ENCODE peak calls at places on chromosomes 3 and 15, in nine cellular contexts. One of them, this sample, is unnamed.
A peak's percentile ranks its signal among the peaks of the same experiment; 100 is the strongest.

GRCh38 chr3:22684739-22685138 is 518.4 kb upstream of the UBE2E2 start:
- DNase-seq in AG04450: no peak
- DNase-seq in activated T-helper 1 cell treated with Interleukin-2 at 50 U/mL for 16 hours: no peak
- DNase-seq in A549: no peak
- DNase-seq in adipocyte: no peak
- DNase-seq in AG08395: no peak
- DNase-seq in LoVo: no peak
- DNase-seq in left lobe of liver: no peak
- DNase-seq in lower lobe of right lung: no peak
- DNase-seq in this sample: no peak

GRCh38 chr3:43692085-43692484 is 1.3 kb downstream of the ABHD5 start:
- DNase-seq in AG04450: no peak
- DNase-seq in activated T-helper 1 cell treated with Interleukin-2 at 50 U/mL for 16 hours: no peak
- DNase-seq in A549: peak; percentile 11
- DNase-seq in adipocyte: no peak
- DNase-seq in AG08395: no peak
- DNase-seq in LoVo: no peak
- DNase-seq in left lobe of liver: no peak
- DNase-seq in lower lobe of right lung: no peak
- DNase-seq in this sample: no peak

GRCh38 chr3:177208746-177209145 is 11.5 kb upstream of the TBL1XR1 start:
- DNase-seq in AG04450: no peak
- DNase-seq in activated T-helper 1 cell treated with Interleukin-2 at 50 U/mL for 16 hours: no peak
- DNase-seq in A549: no peak
- DNase-seq in adipocyte: no peak
- DNase-seq in AG08395: no peak
- DNase-seq in LoVo: no peak
- DNase-seq in left lobe of liver: no peak
- DNase-seq in lower lobe of right lung: no peak
- DNase-seq in this sample: no peak

GRCh38 chr3:171184372-171184771 is 157.9 kb upstream of the SLC2A2 start:
- DNase-seq in AG04450: no peak
- DNase-seq in activated T-helper 1 cell treated with Interleukin-2 at 50 U/mL for 16 hours: no peak
- DNase-seq in A549: no peak
- DNase-seq in adipocyte: no peak
- DNase-seq in AG08395: no peak
- DNase-seq in LoVo: no peak
- DNase-seq in left lobe of liver: no peak
- DNase-seq in lower lobe of right lung: no peak
- DNase-seq in this sample: no peak

GRCh38 chr3:70000028-70000410 is 486 bp downstream of the SAMMSON start:
- DNase-seq in AG04450: no peak
- DNase-seq in activated T-helper 1 cell treated with Interleukin-2 at 50 U/mL for 16 hours: no peak
- DNase-seq in A549: no peak
- DNase-seq in adipocyte: no peak
- DNase-seq in AG08395: no peak
- DNase-seq in LoVo: no peak
- DNase-seq in left lobe of liver: no peak
- DNase-seq in lower lobe of right lung: no peak
- DNase-seq in this sample: no peak

GRCh38 chr15:83653639-83654378 is at the start of gene ADAMTSL3:
- DNase-seq in AG04450: no peak
- DNase-seq in activated T-helper 1 cell treated with Interleukin-2 at 50 U/mL for 16 hours: no peak
- DNase-seq in A549: peak; percentile 49
- DNase-seq in adipocyte: peak; percentile 11
- DNase-seq in AG08395: peak; percentile 71
- DNase-seq in LoVo: no peak
- DNase-seq in left lobe of liver: peak; percentile 89
- DNase-seq in lower lobe of right lung: peak; percentile 81
- DNase-seq in this sample: no peak

GRCh38 chr3:125331243-125331642 is 43.9 kb downstream of the ZNF148 start:
- DNase-seq in AG04450: no peak
- DNase-seq in activated T-helper 1 cell treated with Interleukin-2 at 50 U/mL for 16 hours: no peak
- DNase-seq in A549: no peak
- DNase-seq in adipocyte: no peak
- DNase-seq in AG08395: no peak
- DNase-seq in LoVo: peak; percentile 18
- DNase-seq in left lobe of liver: no peak
- DNase-seq in lower lobe of right lung: no peak
- DNase-seq in this sample: no peak

GRCh38 chr3:155791190-155791589 is 14.9 kb downstream of the C3orf33 start:
- DNase-seq in AG04450: no peak
- DNase-seq in activated T-helper 1 cell treated with Interleukin-2 at 50 U/mL for 16 hours: no peak
- DNase-seq in A549: peak; percentile 49
- DNase-seq in adipocyte: no peak
- DNase-seq in AG08395: no peak
- DNase-seq in LoVo: no peak
- DNase-seq in left lobe of liver: no peak
- DNase-seq in lower lobe of right lung: no peak
- DNase-seq in this sample: no peak

GRCh38 chr3:10855083-10855870 is 39.2 kb downstream of the SLC6A11 start:
- DNase-seq in AG04450: no peak
- DNase-seq in activated T-helper 1 cell treated with Interleukin-2 at 50 U/mL for 16 hours: no peak
- DNase-seq in A549: no peak
- DNase-seq in adipocyte: no peak
- DNase-seq in AG08395: no peak
- DNase-seq in LoVo: no peak
- DNase-seq in left lobe of liver: no peak
- DNase-seq in lower lobe of right lung: no peak
- DNase-seq in this sample: no peak

GRCh38 chr15:37100109-37100873 is at the start of gene MEIS2:
- DNase-seq in AG04450: peak; percentile 90
- DNase-seq in activated T-helper 1 cell treated with Interleukin-2 at 50 U/mL for 16 hours: no peak
- DNase-seq in A549: peak; percentile 93
- DNase-seq in adipocyte: peak; percentile 96
- DNase-seq in AG08395: peak; percentile 92
- DNase-seq in LoVo: peak; percentile 85
- DNase-seq in left lobe of liver: peak; percentile 92
- DNase-seq in lower lobe of right lung: peak; percentile 91
- DNase-seq in this sample: no peak

GRCh38 chr3:136804164-136804563 is 14.8 kb upstream of the SLC35G2 start:
- DNase-seq in AG04450: no peak
- DNase-seq in activated T-helper 1 cell treated with Interleukin-2 at 50 U/mL for 16 hours: no peak
- DNase-seq in A549: no peak
- DNase-seq in adipocyte: no peak
- DNase-seq in AG08395: no peak
- DNase-seq in LoVo: no peak
- DNase-seq in left lobe of liver: no peak
- DNase-seq in lower lobe of right lung: no peak
- DNase-seq in this sample: no peak

GRCh38 chr3:24067483-24067882 is 122.4 kb downstream of the NR1D2 start:
- DNase-seq in AG04450: no peak
- DNase-seq in activated T-helper 1 cell treated with Interleukin-2 at 50 U/mL for 16 hours: no peak
- DNase-seq in A549: no peak
- DNase-seq in adipocyte: peak; percentile 19
- DNase-seq in AG08395: peak; percentile 9
- DNase-seq in LoVo: no peak
- DNase-seq in left lobe of liver: no peak
- DNase-seq in lower lobe of right lung: no peak
- DNase-seq in this sample: no peak

GRCh38 chr3:141414141-141414689 is 45.9 kb downstream of the ZBTB38 start:
- DNase-seq in AG04450: no peak
- DNase-seq in activated T-helper 1 cell treated with Interleukin-2 at 50 U/mL for 16 hours: no peak
- DNase-seq in A549: no peak
- DNase-seq in adipocyte: no peak
- DNase-seq in AG08395: peak; percentile 46
- DNase-seq in LoVo: no peak
- DNase-seq in left lobe of liver: no peak
- DNase-seq in lower lobe of right lung: no peak
- DNase-seq in this sample: no peak

GRCh38 chr3:118997190-118997589 is 37.5 kb downstream of the IGSF11 start:
- DNase-seq in AG04450: no peak
- DNase-seq in activated T-helper 1 cell treated with Interleukin-2 at 50 U/mL for 16 hours: no peak
- DNase-seq in A549: no peak
- DNase-seq in adipocyte: no peak
- DNase-seq in AG08395: no peak
- DNase-seq in LoVo: no peak
- DNase-seq in left lobe of liver: no peak
- DNase-seq in lower lobe of right lung: no peak
- DNase-seq in this sample: no peak

GRCh38 chr3:47504113-47504512 is 9.4 kb downstream of the ELP6 start:
- DNase-seq in AG04450: no peak
- DNase-seq in activated T-helper 1 cell treated with Interleukin-2 at 50 U/mL for 16 hours: no peak
- DNase-seq in A549: no peak
- DNase-seq in adipocyte: no peak
- DNase-seq in AG08395: no peak
- DNase-seq in LoVo: no peak
- DNase-seq in left lobe of liver: no peak
- DNase-seq in lower lobe of right lung: no peak
- DNase-seq in this sample: no peak

GRCh38 chr15:69298697-69299441 is at the start of gene PAQR5:
- DNase-seq in AG04450: no peak
- DNase-seq in activated T-helper 1 cell treated with Interleukin-2 at 50 U/mL for 16 hours: no peak
- DNase-seq in A549: peak; percentile 63
- DNase-seq in adipocyte: peak; percentile 47
- DNase-seq in AG08395: peak; percentile 72
- DNase-seq in LoVo: peak; percentile 60
- DNase-seq in left lobe of liver: no peak
- DNase-seq in lower lobe of right lung: peak; percentile 81
- DNase-seq in this sample: no peak

GRCh38 chr15:90343391-90343790 is 8.7 kb upstream of the ZNF774 start:
- DNase-seq in AG04450: no peak
- DNase-seq in activated T-helper 1 cell treated with Interleukin-2 at 50 U/mL for 16 hours: no peak
- DNase-seq in A549: peak; percentile 43
- DNase-seq in adipocyte: no peak
- DNase-seq in AG08395: peak; percentile 27
- DNase-seq in LoVo: no peak
- DNase-seq in left lobe of liver: no peak
- DNase-seq in lower lobe of right lung: no peak
- DNase-seq in this sample: no peak

GRCh38 chr3:32460031-32460749 is 42.5 kb downstream of the CMTM6 start:
- DNase-seq in AG04450: no peak
- DNase-seq in activated T-helper 1 cell treated with Interleukin-2 at 50 U/mL for 16 hours: peak; percentile 59
- DNase-seq in A549: no peak
- DNase-seq in adipocyte: no peak
- DNase-seq in AG08395: no peak
- DNase-seq in LoVo: no peak
- DNase-seq in left lobe of liver: no peak
- DNase-seq in lower lobe of right lung: no peak
- DNase-seq in this sample: peak; percentile 31

GRCh38 chr3:188979669-188980311 is 192.0 kb upstream of the TPRG1 start:
- DNase-seq in AG04450: no peak
- DNase-seq in activated T-helper 1 cell treated with Interleukin-2 at 50 U/mL for 16 hours: no peak
- DNase-seq in A549: no peak
- DNase-seq in adipocyte: no peak
- DNase-seq in AG08395: no peak
- DNase-seq in LoVo: no peak
- DNase-seq in left lobe of liver: no peak
- DNase-seq in lower lobe of right lung: no peak
- DNase-seq in this sample: no peak

GRCh38 chr15:73928971-73929627 is 2.8 kb downstream of the LOXL1 start:
- DNase-seq in AG04450: no peak
- DNase-seq in activated T-helper 1 cell treated with Interleukin-2 at 50 U/mL for 16 hours: no peak
- DNase-seq in A549: no peak
- DNase-seq in adipocyte: peak; percentile 68
- DNase-seq in AG08395: peak; percentile 50
- DNase-seq in LoVo: no peak
- DNase-seq in left lobe of liver: no peak
- DNase-seq in lower lobe of right lung: peak; percentile 24
- DNase-seq in this sample: no peak

GRCh38 chr3:182969277-182969676 is 11.1 kb downstream of the DCUN1D1 start:
- DNase-seq in AG04450: peak; percentile 30
- DNase-seq in activated T-helper 1 cell treated with Interleukin-2 at 50 U/mL for 16 hours: no peak
- DNase-seq in A549: no peak
- DNase-seq in adipocyte: peak; percentile 52
- DNase-seq in AG08395: peak; percentile 38
- DNase-seq in LoVo: peak; percentile 16
- DNase-seq in left lobe of liver: no peak
- DNase-seq in lower lobe of right lung: no peak
- DNase-seq in this sample: no peak

GRCh38 chr3:171949559-171949958 is 89.8 kb upstream of the FNDC3B start:
- DNase-seq in AG04450: no peak
- DNase-seq in activated T-helper 1 cell treated with Interleukin-2 at 50 U/mL for 16 hours: no peak
- DNase-seq in A549: no peak
- DNase-seq in adipocyte: no peak
- DNase-seq in AG08395: no peak
- DNase-seq in LoVo: no peak
- DNase-seq in left lobe of liver: no peak
- DNase-seq in lower lobe of right lung: no peak
- DNase-seq in this sample: no peak

GRCh38 chr3:30607032-30607833 is 832 bp downstream of the TGFBR2 start:
- DNase-seq in AG04450: no peak
- DNase-seq in activated T-helper 1 cell treated with Interleukin-2 at 50 U/mL for 16 hours: peak; percentile 49
- DNase-seq in A549: peak; percentile 60
- DNase-seq in adipocyte: peak; percentile 71
- DNase-seq in AG08395: peak; percentile 19
- DNase-seq in LoVo: no peak
- DNase-seq in left lobe of liver: peak; percentile 78
- DNase-seq in lower lobe of right lung: peak; percentile 88
- DNase-seq in this sample: peak; percentile 51

GRCh38 chr15:39472661-39473657 is 107.9 kb upstream of the THBS1 start:
- DNase-seq in AG04450: peak; percentile 97
- DNase-seq in activated T-helper 1 cell treated with Interleukin-2 at 50 U/mL for 16 hours: no peak
- DNase-seq in A549: no peak
- DNase-seq in adipocyte: peak; percentile 83
- DNase-seq in AG08395: peak; percentile 89
- DNase-seq in LoVo: no peak
- DNase-seq in left lobe of liver: peak; percentile 63
- DNase-seq in lower lobe of right lung: peak; percentile 58
- DNase-seq in this sample: no peak

GRCh38 chr15:40906947-40907802 is 12.9 kb downstream of the VPS18 start:
- DNase-seq in AG04450: no peak
- DNase-seq in activated T-helper 1 cell treated with Interleukin-2 at 50 U/mL for 16 hours: peak; percentile 45
- DNase-seq in A549: no peak
- DNase-seq in adipocyte: peak; percentile 33
- DNase-seq in AG08395: no peak
- DNase-seq in LoVo: no peak
- DNase-seq in left lobe of liver: peak; percentile 78
- DNase-seq in lower lobe of right lung: peak; percentile 75
- DNase-seq in this sample: no peak

GRCh38 chr3:56915969-56916586 is 114.3 kb upstream of the ARHGEF3 start:
- DNase-seq in AG04450: no peak
- DNase-seq in activated T-helper 1 cell treated with Interleukin-2 at 50 U/mL for 16 hours: peak; percentile 61
- DNase-seq in A549: no peak
- DNase-seq in adipocyte: no peak
- DNase-seq in AG08395: no peak
- DNase-seq in LoVo: no peak
- DNase-seq in left lobe of liver: no peak
- DNase-seq in lower lobe of right lung: peak; percentile 62
- DNase-seq in this sample: peak; percentile 80

GRCh38 chr3:23720885-23721284 is 84.9 kb upstream of the UBE2E1 start:
- DNase-seq in AG04450: no peak
- DNase-seq in activated T-helper 1 cell treated with Interleukin-2 at 50 U/mL for 16 hours: no peak
- DNase-seq in A549: no peak
- DNase-seq in adipocyte: no peak
- DNase-seq in AG08395: no peak
- DNase-seq in LoVo: no peak
- DNase-seq in left lobe of liver: no peak
- DNase-seq in lower lobe of right lung: no peak
- DNase-seq in this sample: no peak